ENCODE peak calls at places on chromosomes 5 and 9, in seven cellular contexts. J is WTC11, S is HEK293T, V is HCT116, K is GM12878, W is HepG2, D is H1. M is an unnamed sample.

GRCh38 chr9:79263666-79264460 is 307.9 kb upstream of the TLE4 start:
- DNase-seq in J (no peak), W (no peak), D (no peak), S (peak; percentile 83), K (no peak), V (no peak), M (no peak)

GRCh38 chr9:83987402-83987791 is 6.8 kb downstream of the RMI1 start:
- DNase-seq in V (no peak), J (no peak), K (no peak), D (no peak), W (no peak), S (no peak), M (no peak)

GRCh38 chr9:136726631-136727191 is 14.3 kb downstream of the DIPK1B start:
- DNase-seq in K (peak; percentile 21), D (no peak), W (peak; percentile 67), V (no peak), S (peak; percentile 51), J (no peak), M (peak; percentile 65)

GRCh38 chr9:99085949-99086948 is 18.7 kb upstream of the TGFBR1 start:
- DNase-seq in S (no peak), D (no peak), K (no peak), W (no peak), V (no peak), J (no peak), M (no peak)

GRCh38 chr9:125393426-125393825 is 131.8 kb downstream of the GAPVD1 start:
- DNase-seq in W (no peak), D (no peak), V (no peak), K (peak; percentile 21), J (no peak), S (no peak), M (no peak)

GRCh38 chr9:99801775-99802174 is 19.9 kb upstream of the NR4A3 start:
- DNase-seq in W (no peak), D (no peak), S (no peak), V (no peak), K (no peak), J (no peak), M (no peak)

GRCh38 chr9:73667749-73668148 is 516.1 kb downstream of the ANXA1 start:
- DNase-seq in W (peak; percentile 20), D (no peak), K (no peak), S (peak; percentile 15), V (no peak), J (no peak), M (no peak)

GRCh38 chr9:128595471-128595870 is 43.1 kb downstream of the SPTAN1 start:
- DNase-seq in V (no peak), D (no peak), S (no peak), W (no peak), J (no peak), K (no peak), M (no peak)

GRCh38 chr5:120151825-120152224 is 312.3 kb upstream of the PRR16 start:
- DNase-seq in J (no peak), V (no peak), D (no peak), S (no peak), K (no peak), W (no peak), M (no peak)

GRCh38 chr5:123561230-123561629 is 49.3 kb downstream of the CSNK1G3 start:
- DNase-seq in K (no peak), V (no peak), W (no peak), D (no peak), S (no peak), J (no peak), M (no peak)

GRCh38 chr5:62488531-62488930 is 76.0 kb downstream of the IPO11 start:
- DNase-seq in W (no peak), V (no peak), K (no peak), S (no peak), D (no peak), J (no peak), M (no peak)

GRCh38 chr5:142106061-142106460 is 2.5 kb upstream of the NDFIP1 start:
- DNase-seq in K (no peak), D (no peak), J (no peak), V (no peak), S (no peak), W (no peak), M (no peak)

GRCh38 chr9:100294806-100295205 is 57.9 kb downstream of the TEX10 start:
- DNase-seq in S (no peak), W (no peak), D (no peak), V (no peak), J (no peak), K (no peak), M (no peak)

GRCh38 chr9:81613002-81613750 is 76.2 kb downstream of the TLE1 start:
- DNase-seq in J (no peak), D (no peak), V (no peak), K (no peak), W (no peak), S (no peak), M (no peak)

GRCh38 chr5:179378441-179379271 is 33.4 kb upstream of the ADAMTS2 start:
- DNase-seq in K (no peak), D (no peak), W (no peak), J (no peak), S (no peak), V (no peak), M (no peak)

GRCh38 chr9:83199240-83199639 is 136.3 kb upstream of the RASEF start:
- DNase-seq in W (peak; percentile 44), K (no peak), J (no peak), V (peak; percentile 16), D (no peak), S (peak; percentile 57), M (no peak)

GRCh38 chr5:2324788-2325187 is 426.7 kb downstream of the IRX2 start:
- DNase-seq in W (no peak), J (no peak), D (no peak), S (no peak), K (no peak), V (no peak), M (no peak)

GRCh38 chr9:72592501-72593403 is 71.3 kb downstream of the TMC1 start:
- DNase-seq in S (peak; percentile 51), D (peak; percentile 46), K (peak; percentile 23), V (no peak), J (no peak), W (peak; percentile 30), M (peak; percentile 53)

GRCh38 chr5:88827997-88828396 is 55.0 kb downstream of the MEF2C start:
- DNase-seq in S (no peak), J (no peak), K (no peak), W (no peak), V (no peak), D (no peak), M (no peak)

GRCh38 chr5:175842947-175843793 is 28.2 kb upstream of the CPLX2 start:
- DNase-seq in J (no peak), W (peak; percentile 78), S (no peak), K (no peak), D (no peak), V (no peak), M (no peak)
- TF ChIP-seq SP1 in J (no peak), W (no peak), S (no peak), K (no peak), D (no peak), V (peak; percentile 30), M (no peak)

GRCh38 chr9:121321039-121321503 is 49.0 kb downstream of the STOM start:
- DNase-seq in S (no peak), W (no peak), J (no peak), K (no peak), D (no peak), V (no peak), M (no peak)
- TF ChIP-seq SP1 in S (no peak), W (no peak), J (no peak), K (no peak), D (no peak), V (no peak), M (no peak)

DNA sequence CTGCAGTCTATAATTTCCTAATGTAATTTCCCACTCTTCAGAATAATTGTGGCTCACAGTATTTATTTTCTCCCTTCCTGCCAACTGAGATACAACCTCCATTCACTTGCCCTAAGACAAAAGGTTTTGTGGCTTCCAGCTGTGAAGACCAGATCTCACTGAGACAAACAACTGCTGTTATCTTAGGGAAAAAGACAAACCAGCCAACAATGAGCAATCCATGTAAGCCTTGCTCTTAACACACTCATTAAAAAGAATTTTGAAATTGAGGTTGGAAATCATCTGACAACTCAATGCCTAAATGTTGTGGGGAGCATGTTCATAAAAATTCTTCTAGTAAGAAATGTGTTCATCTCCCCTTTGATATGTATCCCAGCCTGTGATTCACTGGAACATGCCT is 132.9 kb downstream of the ADAMTSL1 start:
- DNase-seq in D (no peak), S (no peak), J (peak; percentile 14), V (no peak), W (no peak), K (no peak), M (no peak)
- TF ChIP-seq SP1 in D (no peak), S (no peak), J (no peak), V (no peak), W (no peak), K (no peak), M (no peak)

DNA sequence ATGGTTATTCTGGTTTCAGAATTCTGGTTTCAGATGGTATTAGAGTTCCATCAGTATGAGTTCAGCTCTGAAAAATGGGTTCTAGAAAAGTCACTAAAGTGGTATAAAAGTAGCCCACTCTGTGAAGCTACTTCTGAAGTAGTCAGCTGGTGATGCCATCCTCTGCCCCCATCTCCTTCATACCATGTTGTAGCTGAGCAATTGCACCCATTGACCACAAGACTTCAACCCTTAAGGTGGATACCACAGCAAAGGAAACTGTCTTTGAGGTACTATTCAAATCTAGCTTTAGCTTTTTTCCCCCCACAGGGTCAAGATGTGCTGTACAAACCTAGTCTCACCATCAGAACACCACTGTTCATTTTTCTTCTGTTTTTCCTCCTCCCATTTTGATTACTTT is 444.9 kb downstream of the DMAC1 start:
- DNase-seq in K (no peak), V (no peak), S (no peak), J (no peak), W (no peak), D (no peak), M (no peak)
- TF ChIP-seq SP1 in K (no peak), V (no peak), S (no peak), J (no peak), W (no peak), D (no peak), M (no peak)

DNA sequence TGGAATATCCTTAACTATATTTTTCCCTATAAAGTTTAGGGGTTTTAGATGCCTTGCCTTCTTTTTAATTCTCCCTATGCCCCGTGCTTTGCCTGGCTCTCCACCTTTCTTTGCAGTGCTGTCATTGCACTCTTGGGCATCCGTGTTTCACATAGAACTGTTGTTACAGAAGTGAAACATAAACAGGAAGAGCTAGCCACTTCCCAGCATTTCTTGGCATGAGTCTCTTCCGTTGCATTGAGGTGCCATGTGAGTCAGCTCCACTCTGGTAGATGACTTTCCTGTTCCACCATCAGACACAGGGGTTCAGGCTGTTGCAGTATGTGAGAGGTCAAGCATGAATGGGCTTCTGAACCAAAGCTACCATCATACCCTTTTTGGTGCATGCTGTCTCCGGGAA is 73.4 kb downstream of the ANGPTL2 start:
- DNase-seq in W (no peak), V (no peak), D (peak; percentile 17), S (no peak), J (no peak), K (peak; percentile 69), M (no peak)
- TF ChIP-seq SP1 in W (no peak), V (peak; percentile 49), D (no peak), S (no peak), J (no peak), K (no peak), M (no peak)